ENCODE peak calls at places on chromosomes 3 and 15, in eight cellular contexts. K, Y, O, P, G, A, W and E are unnamed samples.

GRCh38 chr3:190194506-190194905 is 73.8 kb upstream of the P3H2 start:
- DNase-seq in K (no peak), Y (no peak), O (no peak), P (no peak), G (no peak), A (no peak), W (no peak), E (no peak)

GRCh38 chr3:171863920-171864319 is 20.8 kb downstream of the TMEM212 start:
- DNase-seq in K (no peak), Y (no peak), O (no peak), P (no peak), G (no peak), A (no peak), W (no peak), E (no peak)

GRCh38 chr15:87354661-87355410 is 901.7 kb downstream of the NTRK3 start:
- DNase-seq in K (peak), Y (no peak), O (no peak), P (no peak), G (peak), A (no peak), W (no peak), E (no peak)

GRCh38 chr3:85571835-85572234 is 613.0 kb downstream of the CADM2 start:
- DNase-seq in K (no peak), Y (no peak), O (peak), P (no peak), G (peak), A (no peak), W (no peak), E (no peak)

GRCh38 chr3:8793242-8793641 is 23.8 kb upstream of the OXTR start:
- DNase-seq in K (peak), Y (no peak), O (no peak), P (no peak), G (peak), A (no peak), W (no peak), E (no peak)

GRCh38 chr3:23035927-23036640 is 167.0 kb upstream of the UBE2E2 start:
- DNase-seq in K (no peak), Y (peak), O (no peak), P (no peak), G (no peak), A (no peak), W (no peak), E (no peak)

GRCh38 chr15:36024066-36024465 is 478.1 kb upstream of the DPH6 start:
- DNase-seq in K (no peak), Y (no peak), O (no peak), P (no peak), G (peak), A (peak), W (no peak), E (no peak)

GRCh38 chr3:167816953-167817352 is 81.4 kb downstream of the SERPINI1 start:
- DNase-seq in K (no peak), Y (no peak), O (no peak), P (no peak), G (no peak), A (no peak), W (no peak), E (no peak)

GRCh38 chr3:99783009-99783573 is 34.6 kb upstream of the CMSS1 start:
- DNase-seq in K (peak), Y (no peak), O (no peak), P (no peak), G (peak), A (no peak), W (no peak), E (no peak)

GRCh38 chr15:58703610-58704009 is 45.9 kb downstream of the ADAM10 start:
- DNase-seq in K (no peak), Y (no peak), O (no peak), P (no peak), G (no peak), A (no peak), W (no peak), E (no peak)

GRCh38 chr15:68441045-68441743 is 9.2 kb upstream of the ITGA11 start:
- DNase-seq in K (no peak), Y (peak), O (no peak), P (no peak), G (no peak), A (peak), W (no peak), E (no peak)

GRCh38 chr15:32677238-32677750 is 35.8 kb downstream of the SCG5 start:
- DNase-seq in K (no peak), Y (no peak), O (no peak), P (no peak), G (peak), A (no peak), W (no peak), E (no peak)

GRCh38 chr3:152254031-152254430 is 14.7 kb upstream of the MBNL1 start:
- DNase-seq in K (no peak), Y (no peak), O (no peak), P (no peak), G (no peak), A (no peak), W (no peak), E (no peak)

GRCh38 chr3:120095226-120096165 is 1.2 kb upstream of the GSK3B start:
- DNase-seq in K (peak), Y (peak), O (peak), P (peak), G (peak), A (peak), W (peak), E (peak)

GRCh38 chr15:38563723-38564519 is 693 bp downstream of the RASGRP1 start:
- DNase-seq in K (peak), Y (peak), O (peak), P (peak), G (peak), A (no peak), W (peak), E (peak)

GRCh38 chr3:123941150-123941941 is 19.7 kb downstream of the CCDC14 start:
- DNase-seq in K (peak), Y (no peak), O (no peak), P (no peak), G (peak), A (no peak), W (no peak), E (no peak)

GRCh38 chr3:9279959-9280358 is 30.5 kb upstream of the SRGAP3 start:
- DNase-seq in K (peak), Y (no peak), O (no peak), P (no peak), G (peak), A (no peak), W (no peak), E (no peak)

GRCh38 chr3:136135039-136135802 is 60.9 kb downstream of the MSL2 start:
- DNase-seq in K (no peak), Y (no peak), O (no peak), P (no peak), G (peak), A (no peak), W (no peak), E (no peak)

GRCh38 chr3:150509780-150510179 is 36.5 kb downstream of the SERP1 start:
- DNase-seq in K (no peak), Y (no peak), O (no peak), P (no peak), G (no peak), A (no peak), W (no peak), E (no peak)

GRCh38 chr3:75294124-75294523 is 370.0 kb upstream of the FRG2C start:
- DNase-seq in K (peak), Y (peak), O (no peak), P (peak), G (peak), A (peak), W (no peak), E (no peak)

GRCh38 chr3:158770254-158771017 is 31.4 kb upstream of the MFSD1 start:
- DNase-seq in K (peak), Y (no peak), O (no peak), P (no peak), G (peak), A (no peak), W (no peak), E (no peak)

GRCh38 chr3:184259878-184260570 is 1.3 kb downstream of the CAMK2N2 start:
- DNase-seq in K (no peak), Y (peak), O (no peak), P (no peak), G (peak), A (no peak), W (no peak), E (peak)

GRCh38 chr3:149954812-149955211 is 15.9 kb downstream of the PFN2 start:
- DNase-seq in K (no peak), Y (no peak), O (no peak), P (no peak), G (no peak), A (no peak), W (no peak), E (no peak)

GRCh38 chr15:36472672-36473071 is 106.8 kb upstream of the CDIN1 start:
- DNase-seq in K (no peak), Y (no peak), O (no peak), P (no peak), G (peak), A (no peak), W (no peak), E (no peak)

GRCh38 chr15:98568382-98569017 is 79.8 kb upstream of the IGF1R start:
- DNase-seq in K (no peak), Y (no peak), O (no peak), P (no peak), G (peak), A (no peak), W (no peak), E (no peak)
- TF ChIP-seq CTCF in K (no peak), Y (peak), O (peak), P (peak), G (peak), A (no peak), W (no peak), E (no peak)

GRCh38 chr3:50396502-50396901 is 37.2 kb upstream of the TMEM115 start:
- DNase-seq in K (no peak), Y (no peak), O (no peak), P (no peak), G (no peak), A (no peak), W (no peak), E (no peak)

GRCh38 chr3:50406487-50406886 is 47.2 kb upstream of the TMEM115 start:
- DNase-seq in K (no peak), Y (no peak), O (no peak), P (no peak), G (no peak), A (no peak), W (no peak), E (no peak)

GRCh38 chr3:50405249-50405648 is 45.9 kb upstream of the TMEM115 start:
- DNase-seq in K (no peak), Y (peak), O (no peak), P (no peak), G (peak), A (no peak), W (no peak), E (no peak)

GRCh38 chr3:50401973-50402372 is 42.7 kb upstream of the TMEM115 start:
- DNase-seq in K (no peak), Y (no peak), O (no peak), P (no peak), G (no peak), A (no peak), W (no peak), E (no peak)
- TF ChIP-seq CTCF in K (no peak), Y (no peak), O (no peak), P (no peak), G (no peak), A (no peak), W (no peak), E (no peak)

GRCh38 chr15:60787737-60788513 is 309.0 kb upstream of the ICE2 start:
- DNase-seq in K (no peak), Y (no peak), O (no peak), P (no peak), G (peak), A (no peak), W (no peak), E (no peak)
- TF ChIP-seq CTCF in K (peak), Y (peak), O (peak), P (peak), G (peak), A (no peak), W (no peak), E (peak)

GRCh38 chr15:79858469-79858868 is 38.3 kb downstream of the MTHFS start:
- DNase-seq in K (no peak), Y (no peak), O (no peak), P (no peak), G (peak), A (no peak), W (no peak), E (no peak)
- TF ChIP-seq CTCF in K (peak), Y (peak), O (no peak), P (no peak), G (peak), A (no peak), W (no peak), E (no peak)

DNA sequence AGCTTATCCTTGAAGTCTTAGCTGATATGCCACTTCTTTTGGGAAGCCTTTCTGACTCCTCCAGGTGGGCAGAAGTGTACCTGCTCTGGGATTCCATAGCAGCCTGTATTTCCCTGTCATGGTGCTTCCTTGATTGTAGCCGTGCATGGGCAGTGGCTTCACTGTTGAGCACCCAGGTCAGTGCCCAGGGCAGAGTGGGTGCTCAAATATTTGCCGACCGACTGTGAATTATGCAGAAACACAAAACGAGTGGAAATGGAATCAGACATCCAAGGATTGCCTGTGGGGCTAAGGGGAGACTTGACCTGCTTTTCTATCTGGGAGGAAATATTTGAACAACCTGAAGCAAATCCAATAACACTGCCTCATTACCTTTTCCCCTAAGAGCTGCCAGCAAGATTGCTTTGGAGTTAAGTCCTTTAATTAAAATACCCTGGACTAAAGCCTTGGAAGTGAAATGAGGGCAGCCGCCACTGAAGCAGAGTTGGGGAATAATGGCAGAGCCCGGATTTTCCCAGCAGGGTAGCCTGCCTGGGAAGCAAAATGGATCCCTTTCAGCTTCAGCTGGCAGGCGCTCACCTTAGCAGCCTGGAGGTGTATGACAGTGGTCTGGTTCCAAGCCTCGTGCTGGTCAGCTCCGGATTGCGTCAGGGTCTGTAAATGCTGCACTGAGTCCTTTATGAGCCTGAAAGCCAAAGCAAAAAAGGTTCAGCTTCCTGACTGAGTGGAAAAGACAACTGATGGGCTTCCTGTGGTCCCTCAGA is 14.9 kb downstream of the ACOX2 start:
- DNase-seq in K (no peak), Y (peak), O (no peak), P (no peak), G (no peak), A (no peak), W (no peak), E (no peak)
- TF ChIP-seq CTCF in K (no peak), Y (no peak), O (no peak), P (no peak), G (no peak), A (no peak), W (no peak), E (no peak)

GRCh38 chr3:113169876-113170452 is 41.4 kb upstream of the BOC start:
- DNase-seq in K (no peak), Y (no peak), O (no peak), P (no peak), G (no peak), A (no peak), W (no peak), E (no peak)
- TF ChIP-seq CTCF in K (no peak), Y (peak), O (no peak), P (no peak), G (no peak), A (no peak), W (no peak), E (no peak)